ENCODE peak calls at places on chromosomes 13 and 19, in eight cellular contexts. One of them, this sample, is unnamed.
A peak's percentile ranks its signal among the peaks of the same experiment; 100 is the strongest.

GRCh38 chr19:3338541-3339181 is 27.7 kb upstream of the NFIC start:
- DNase-seq in mesendoderm: no peak
- DNase-seq in esophagus squamous epithelium: no peak
- DNase-seq in neuronal stem cell: no peak
- DNase-seq in kidney epithelial cell: no peak
- DNase-seq in ascending aorta: peak; percentile 86
- DNase-seq in endodermal cell: no peak
- DNase-seq in lung: peak; percentile 65
- DNase-seq in this sample: no peak

GRCh38 chr13:93724187-93724586 is 497.6 kb downstream of the GPC6 start:
- DNase-seq in esophagus squamous epithelium: no peak
- DNase-seq in lung: no peak
- DNase-seq in neuronal stem cell: no peak
- DNase-seq in endodermal cell: no peak
- DNase-seq in mesendoderm: no peak
- DNase-seq in kidney epithelial cell: no peak
- DNase-seq in ascending aorta: no peak
- DNase-seq in this sample: no peak

GRCh38 chr13:111908981-111909380 is 158.0 kb upstream of the SOX1 start:
- DNase-seq in mesendoderm: no peak
- DNase-seq in lung: peak; percentile 22
- DNase-seq in neuronal stem cell: no peak
- DNase-seq in esophagus squamous epithelium: no peak
- DNase-seq in ascending aorta: peak; percentile 49
- DNase-seq in endodermal cell: peak; percentile 28
- DNase-seq in kidney epithelial cell: no peak
- DNase-seq in this sample: no peak

GRCh38 chr19:11397089-11397610 is 13.0 kb upstream of the EPOR start:
- DNase-seq in mesendoderm: no peak
- DNase-seq in kidney epithelial cell: no peak
- DNase-seq in neuronal stem cell: no peak
- DNase-seq in ascending aorta: no peak
- DNase-seq in lung: no peak
- DNase-seq in esophagus squamous epithelium: no peak
- DNase-seq in endodermal cell: no peak
- DNase-seq in this sample: no peak

GRCh38 chr19:27906081-27906480 is 1306.9 kb downstream of the UQCRFS1 start:
- DNase-seq in neuronal stem cell: no peak
- DNase-seq in ascending aorta: no peak
- DNase-seq in kidney epithelial cell: no peak
- DNase-seq in endodermal cell: no peak
- DNase-seq in mesendoderm: no peak
- DNase-seq in esophagus squamous epithelium: no peak
- DNase-seq in lung: no peak
- DNase-seq in this sample: peak; percentile 67

GRCh38 chr13:76380436-76381065 is 505.7 kb downstream of the KCTD12 start:
- DNase-seq in ascending aorta: no peak
- DNase-seq in endodermal cell: no peak
- DNase-seq in lung: no peak
- DNase-seq in kidney epithelial cell: no peak
- DNase-seq in mesendoderm: no peak
- DNase-seq in neuronal stem cell: no peak
- DNase-seq in esophagus squamous epithelium: no peak
- DNase-seq in this sample: no peak

GRCh38 chr13:23617551-23618014 is 47.4 kb downstream of the TNFRSF19 start:
- DNase-seq in mesendoderm: no peak
- DNase-seq in ascending aorta: no peak
- DNase-seq in neuronal stem cell: no peak
- DNase-seq in lung: no peak
- DNase-seq in esophagus squamous epithelium: no peak
- DNase-seq in kidney epithelial cell: no peak
- DNase-seq in endodermal cell: no peak
- DNase-seq in this sample: no peak

GRCh38 chr13:104011505-104012270 is 945.5 kb upstream of the SLC10A2 start:
- DNase-seq in kidney epithelial cell: no peak
- DNase-seq in endodermal cell: peak; percentile 63
- DNase-seq in esophagus squamous epithelium: no peak
- DNase-seq in neuronal stem cell: peak; percentile 45
- DNase-seq in lung: no peak
- DNase-seq in mesendoderm: peak; percentile 25
- DNase-seq in ascending aorta: no peak
- DNase-seq in this sample: peak; percentile 82

GRCh38 chr19:18436651-18437478 is 1.1 kb downstream of the ISYNA1 start:
- DNase-seq in endodermal cell: peak; percentile 95
- DNase-seq in ascending aorta: peak; percentile 89
- DNase-seq in kidney epithelial cell: no peak
- DNase-seq in neuronal stem cell: peak; percentile 85
- DNase-seq in esophagus squamous epithelium: no peak
- DNase-seq in mesendoderm: peak; percentile 95
- DNase-seq in lung: no peak
- DNase-seq in this sample: peak; percentile 92

GRCh38 chr13:74511523-74511922 is 377.3 kb upstream of the KLF12 start:
- DNase-seq in neuronal stem cell: no peak
- DNase-seq in mesendoderm: no peak
- DNase-seq in esophagus squamous epithelium: no peak
- DNase-seq in lung: no peak
- DNase-seq in endodermal cell: no peak
- DNase-seq in kidney epithelial cell: no peak
- DNase-seq in ascending aorta: no peak
- DNase-seq in this sample: no peak

GRCh38 chr13:75415720-75416119 is 66.2 kb downstream of the TBC1D4 start:
- DNase-seq in kidney epithelial cell: no peak
- DNase-seq in lung: no peak
- DNase-seq in esophagus squamous epithelium: no peak
- DNase-seq in ascending aorta: no peak
- DNase-seq in neuronal stem cell: no peak
- DNase-seq in mesendoderm: no peak
- DNase-seq in endodermal cell: no peak
- DNase-seq in this sample: no peak

GRCh38 chr13:47184311-47184710 is 287.5 kb upstream of the HTR2A start:
- DNase-seq in endodermal cell: no peak
- DNase-seq in mesendoderm: no peak
- DNase-seq in kidney epithelial cell: no peak
- DNase-seq in lung: no peak
- DNase-seq in ascending aorta: no peak
- DNase-seq in neuronal stem cell: no peak
- DNase-seq in esophagus squamous epithelium: no peak
- DNase-seq in this sample: no peak

GRCh38 chr13:98399756-98400155 is 177.2 kb downstream of the STK24 start:
- DNase-seq in kidney epithelial cell: no peak
- DNase-seq in endodermal cell: no peak
- DNase-seq in ascending aorta: no peak
- DNase-seq in neuronal stem cell: no peak
- DNase-seq in esophagus squamous epithelium: no peak
- DNase-seq in lung: no peak
- DNase-seq in mesendoderm: no peak
- DNase-seq in this sample: no peak

GRCh38 chr19:36686365-36687213 is 823 bp upstream of the ZNF567 start:
- DNase-seq in esophagus squamous epithelium: no peak
- DNase-seq in endodermal cell: peak; percentile 52
- DNase-seq in kidney epithelial cell: no peak
- DNase-seq in neuronal stem cell: no peak
- DNase-seq in mesendoderm: peak; percentile 10
- DNase-seq in ascending aorta: no peak
- DNase-seq in lung: no peak
- DNase-seq in this sample: no peak

GRCh38 chr19:45508681-45508930 is 1.3 kb downstream of the VASP start:
- DNase-seq in ascending aorta: no peak
- DNase-seq in esophagus squamous epithelium: no peak
- DNase-seq in mesendoderm: no peak
- DNase-seq in kidney epithelial cell: no peak
- DNase-seq in neuronal stem cell: no peak
- DNase-seq in lung: no peak
- DNase-seq in endodermal cell: no peak
- DNase-seq in this sample: no peak

GRCh38 chr19:7177926-7178325 is 108.4 kb downstream of the ZNF557 start:
- DNase-seq in lung: no peak
- DNase-seq in esophagus squamous epithelium: no peak
- DNase-seq in neuronal stem cell: no peak
- DNase-seq in ascending aorta: no peak
- DNase-seq in endodermal cell: no peak
- DNase-seq in mesendoderm: no peak
- DNase-seq in kidney epithelial cell: no peak
- DNase-seq in this sample: no peak

GRCh38 chr19:19115954-19116353 is 22.3 kb downstream of the TMEM161A start:
- DNase-seq in esophagus squamous epithelium: no peak
- DNase-seq in lung: no peak
- DNase-seq in mesendoderm: peak; percentile 75
- DNase-seq in kidney epithelial cell: no peak
- DNase-seq in neuronal stem cell: no peak
- DNase-seq in endodermal cell: peak; percentile 90
- DNase-seq in ascending aorta: no peak
- DNase-seq in this sample: peak; percentile 48

GRCh38 chr13:42405665-42406390 is 133.9 kb downstream of the AKAP11 start:
- DNase-seq in esophagus squamous epithelium: no peak
- DNase-seq in kidney epithelial cell: no peak
- DNase-seq in ascending aorta: no peak
- DNase-seq in lung: no peak
- DNase-seq in neuronal stem cell: no peak
- DNase-seq in mesendoderm: no peak
- DNase-seq in endodermal cell: no peak
- DNase-seq in this sample: no peak

GRCh38 chr13:26663801-26664200 is 96.8 kb downstream of the GPR12 start:
- DNase-seq in lung: no peak
- DNase-seq in kidney epithelial cell: no peak
- DNase-seq in neuronal stem cell: no peak
- DNase-seq in mesendoderm: no peak
- DNase-seq in ascending aorta: no peak
- DNase-seq in esophagus squamous epithelium: no peak
- DNase-seq in endodermal cell: no peak
- DNase-seq in this sample: no peak

GRCh38 chr19:57747472-57747807 is 825 bp downstream of the ZNF776 start:
- DNase-seq in lung: no peak
- DNase-seq in kidney epithelial cell: no peak
- DNase-seq in mesendoderm: peak; percentile 40
- DNase-seq in esophagus squamous epithelium: no peak
- DNase-seq in endodermal cell: no peak
- DNase-seq in neuronal stem cell: no peak
- DNase-seq in ascending aorta: no peak
- DNase-seq in this sample: no peak
- H3K27me3 ChIP-seq in lung: no peaks in the 10 kb centered on the region
- H3K27me3 ChIP-seq in kidney epithelial cell: no peaks in the 10 kb centered on the region
- H3K27me3 ChIP-seq in mesendoderm: no peaks in the 10 kb centered on the region
- H3K27me3 ChIP-seq in esophagus squamous epithelium: no peaks in the 10 kb centered on the region
- H3K27me3 ChIP-seq in endodermal cell: no peaks in the 10 kb centered on the region
- H3K27me3 ChIP-seq in neuronal stem cell: no peaks in the 10 kb centered on the region
- H3K27me3 ChIP-seq in ascending aorta: no peaks in the 10 kb centered on the region
- H3K27me3 ChIP-seq in this sample: no peaks in the 10 kb centered on the region

GRCh38 chr19:41932259-41933130 is 4.2 kb upstream of the ERFL start:
- DNase-seq in kidney epithelial cell: no peak
- DNase-seq in esophagus squamous epithelium: no peak
- DNase-seq in neuronal stem cell: no peak
- DNase-seq in ascending aorta: no peak
- DNase-seq in mesendoderm: no peak
- DNase-seq in lung: no peak
- DNase-seq in endodermal cell: peak; percentile 63
- DNase-seq in this sample: no peak

GRCh38 chr19:41930322-41930722 is 2.1 kb upstream of the ERFL start:
- DNase-seq in mesendoderm: no peak
- DNase-seq in esophagus squamous epithelium: no peak
- DNase-seq in kidney epithelial cell: no peak
- DNase-seq in lung: no peak
- DNase-seq in endodermal cell: peak; percentile 58
- DNase-seq in neuronal stem cell: no peak
- DNase-seq in ascending aorta: no peak
- DNase-seq in this sample: no peak

GRCh38 chr19:41929536-41930071 is 1.4 kb upstream of the ERFL start:
- DNase-seq in lung: no peak
- DNase-seq in ascending aorta: no peak
- DNase-seq in endodermal cell: peak; percentile 75
- DNase-seq in mesendoderm: no peak
- DNase-seq in esophagus squamous epithelium: no peak
- DNase-seq in kidney epithelial cell: no peak
- DNase-seq in neuronal stem cell: no peak
- DNase-seq in this sample: no peak

GRCh38 chr19:41933131-41933458 is 4.8 kb upstream of the ERFL start:
- DNase-seq in lung: no peak
- DNase-seq in ascending aorta: no peak
- DNase-seq in neuronal stem cell: no peak
- DNase-seq in mesendoderm: no peak
- DNase-seq in esophagus squamous epithelium: no peak
- DNase-seq in kidney epithelial cell: no peak
- DNase-seq in endodermal cell: no peak
- DNase-seq in this sample: peak; percentile 28

GRCh38 chr19:41930926-41931592 is 2.8 kb upstream of the ERFL start:
- DNase-seq in endodermal cell: peak; percentile 87
- DNase-seq in neuronal stem cell: no peak
- DNase-seq in lung: no peak
- DNase-seq in kidney epithelial cell: no peak
- DNase-seq in mesendoderm: peak; percentile 73
- DNase-seq in esophagus squamous epithelium: no peak
- DNase-seq in ascending aorta: no peak
- DNase-seq in this sample: no peak
- H3K27me3 ChIP-seq in endodermal cell: peaks cover 97% of the 10 kb centered on the region
- H3K27me3 ChIP-seq in neuronal stem cell: peaks cover 97% of the 10 kb centered on the region
- H3K27me3 ChIP-seq in lung: no peaks in the 10 kb centered on the region
- H3K27me3 ChIP-seq in kidney epithelial cell: peaks cover 91% of the 10 kb centered on the region
- H3K27me3 ChIP-seq in mesendoderm: peaks cover 75% of the 10 kb centered on the region
- H3K27me3 ChIP-seq in esophagus squamous epithelium: peaks cover 37% of the 10 kb centered on the region
- H3K27me3 ChIP-seq in ascending aorta: peaks cover 47% of the 10 kb centered on the region
- H3K27me3 ChIP-seq in this sample: peaks cover 4% of the 10 kb centered on the region

DNA sequence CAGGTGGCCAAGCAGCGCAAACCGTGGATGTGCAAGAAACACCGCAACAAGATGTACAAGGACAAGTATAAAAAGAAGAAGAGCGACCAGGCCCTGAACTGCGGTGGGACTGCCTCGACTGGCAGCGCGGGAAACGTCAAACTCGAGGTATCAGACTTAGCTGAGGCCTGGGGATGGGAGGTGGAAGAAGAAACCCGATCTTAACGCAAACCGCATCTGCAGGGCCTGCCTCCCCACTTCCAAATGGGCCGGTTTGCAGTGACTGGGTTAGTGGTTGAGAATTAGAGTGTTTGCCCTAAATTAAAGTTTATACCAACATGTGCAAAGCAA is 754 bp downstream of the RFXAP start:
- DNase-seq in endodermal cell: no peak
- DNase-seq in mesendoderm: peak; percentile 56
- DNase-seq in neuronal stem cell: peak; percentile 9
- DNase-seq in esophagus squamous epithelium: no peak
- DNase-seq in ascending aorta: no peak
- DNase-seq in kidney epithelial cell: no peak
- DNase-seq in lung: no peak
- DNase-seq in this sample: no peak
- H3K27me3 ChIP-seq in endodermal cell: no peaks in the 10 kb centered on the region
- H3K27me3 ChIP-seq in mesendoderm: no peaks in the 10 kb centered on the region
- H3K27me3 ChIP-seq in neuronal stem cell: no peaks in the 10 kb centered on the region
- H3K27me3 ChIP-seq in esophagus squamous epithelium: no peaks in the 10 kb centered on the region
- H3K27me3 ChIP-seq in ascending aorta: no peaks in the 10 kb centered on the region
- H3K27me3 ChIP-seq in kidney epithelial cell: no peaks in the 10 kb centered on the region
- H3K27me3 ChIP-seq in lung: no peaks in the 10 kb centered on the region
- H3K27me3 ChIP-seq in this sample: no peaks in the 10 kb centered on the region

DNA sequence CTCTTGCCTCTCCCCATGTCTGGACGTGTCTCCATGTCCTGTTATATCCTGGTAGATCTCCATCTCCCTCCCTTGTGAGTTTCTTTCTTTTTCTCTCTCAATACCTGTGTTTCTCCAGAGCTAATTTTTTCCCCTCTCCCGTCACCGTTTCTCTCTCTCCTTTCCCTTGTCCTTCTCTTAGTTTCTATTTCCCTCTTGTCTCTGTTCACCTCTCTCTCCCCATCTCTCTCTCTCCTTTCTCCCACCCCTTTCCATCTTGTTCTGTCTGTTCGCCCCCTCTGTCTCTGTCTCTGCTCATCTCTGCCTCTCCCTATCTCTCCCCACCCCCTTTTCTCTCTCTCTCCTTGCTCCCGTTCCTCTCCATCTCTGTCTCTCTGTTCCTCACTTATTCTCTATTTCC is 13.0 kb downstream of the SLC8A2 start:
- DNase-seq in kidney epithelial cell: no peak
- DNase-seq in endodermal cell: no peak
- DNase-seq in ascending aorta: no peak
- DNase-seq in mesendoderm: no peak
- DNase-seq in neuronal stem cell: no peak
- DNase-seq in esophagus squamous epithelium: no peak
- DNase-seq in lung: no peak
- DNase-seq in this sample: no peak
- H3K27me3 ChIP-seq in kidney epithelial cell: peaks cover 58% of the 10 kb centered on the region
- H3K27me3 ChIP-seq in endodermal cell: peaks cover 11% of the 10 kb centered on the region
- H3K27me3 ChIP-seq in ascending aorta: no peaks in the 10 kb centered on the region
- H3K27me3 ChIP-seq in mesendoderm: peaks cover 14% of the 10 kb centered on the region
- H3K27me3 ChIP-seq in neuronal stem cell: peaks cover 30% of the 10 kb centered on the region
- H3K27me3 ChIP-seq in esophagus squamous epithelium: peaks cover 2% of the 10 kb centered on the region
- H3K27me3 ChIP-seq in lung: no peaks in the 10 kb centered on the region
- H3K27me3 ChIP-seq in this sample: no peaks in the 10 kb centered on the region

This sample was measured in testis.